ENCODE peak calls at places on chromosomes 6 and 20, in six cellular contexts. G is cardiac fibroblast, P is uterus, U is fibroblast of lung, B is epithelial cell of esophagus, Q is cardiac muscle cell. T is an unnamed sample.

GRCh38 chr20:25306991-25307903 is 59.4 kb downstream of the PYGB start:
- DNase-seq in G (no peak), P (no peak), U (no peak), B (no peak), Q (no peak), T (no peak)

GRCh38 chr20:60365063-60365640 is 406.9 kb downstream of the CDH26 start:
- DNase-seq in G (no peak), P (no peak), U (no peak), B (no peak), Q (peak), T (no peak)

GRCh38 chr6:123849406-123849805 is 45.7 kb downstream of the NKAIN2 start:
- DNase-seq in G (no peak), P (no peak), U (no peak), B (no peak), Q (no peak), T (no peak)

GRCh38 chr6:129686941-129687627 is 22.9 kb downstream of the ARHGAP18 start:
- DNase-seq in G (peak), P (no peak), U (peak), B (peak), Q (no peak), T (peak)

GRCh38 chr6:19369770-19370169 is 467.4 kb upstream of the ID4 start:
- DNase-seq in G (no peak), P (no peak), U (peak), B (no peak), Q (peak), T (peak)

GRCh38 chr6:170295519-170296422 is 4.9 kb upstream of the DLL1 start:
- DNase-seq in G (no peak), P (no peak), U (no peak), B (peak), Q (peak), T (no peak)

GRCh38 chr20:6767536-6768227 is at the start of gene BMP2:
- DNase-seq in G (peak), P (no peak), U (peak), B (peak), Q (peak), T (peak)

GRCh38 chr6:4794140-4794707 is 18.0 kb downstream of the CDYL start:
- DNase-seq in G (peak), P (no peak), U (no peak), B (no peak), Q (no peak), T (no peak)

GRCh38 chr6:26568601-26569432 is 27.9 kb upstream of the ABT1 start:
- DNase-seq in G (peak), P (peak), U (peak), B (peak), Q (peak), T (peak)

GRCh38 chr20:51221791-51222408 is 199.0 kb upstream of the KCNG1 start:
- DNase-seq in G (peak), P (no peak), U (no peak), B (peak), Q (no peak), T (peak)

GRCh38 chr6:117463762-117464665 is 18.5 kb upstream of the DCBLD1 start:
- DNase-seq in G (peak), P (no peak), U (peak), B (peak), Q (no peak), T (peak)

GRCh38 chr20:38833857-38834164 is 28.3 kb downstream of the PPP1R16B start:
- DNase-seq in G (no peak), P (no peak), U (no peak), B (no peak), Q (no peak), T (no peak)

GRCh38 chr20:32353848-32354496 is 4.2 kb upstream of the ASXL1 start:
- DNase-seq in G (no peak), P (no peak), U (no peak), B (no peak), Q (no peak), T (no peak)

GRCh38 chr6:5786321-5787053 is 220.2 kb downstream of the NRN1 start:
- DNase-seq in G (no peak), P (no peak), U (peak), B (peak), Q (no peak), T (no peak)

GRCh38 chr6:17280552-17281090 is 540 bp upstream of the RBM24 start:
- DNase-seq in G (no peak), P (peak), U (peak), B (peak), Q (peak), T (no peak)

GRCh38 chr6:40634429-40634828 is 47.3 kb upstream of the LRFN2 start:
- DNase-seq in G (no peak), P (no peak), U (no peak), B (no peak), Q (no peak), T (no peak)

GRCh38 chr6:169165031-169165430 is 88.6 kb downstream of the THBS2 start:
- DNase-seq in G (no peak), P (no peak), U (peak), B (no peak), Q (no peak), T (no peak)

GRCh38 chr6:152993431-152993830 is 9.1 kb downstream of the MTRF1L start:
- DNase-seq in G (no peak), P (no peak), U (no peak), B (no peak), Q (no peak), T (no peak)

GRCh38 chr6:156068870-156069269 is 613.2 kb upstream of the NOX3 start:
- DNase-seq in G (no peak), P (no peak), U (no peak), B (no peak), Q (no peak), T (no peak)

GRCh38 chr6:161211380-161212035 is 62.4 kb downstream of the AGPAT4 start:
- DNase-seq in G (no peak), P (no peak), U (no peak), B (no peak), Q (no peak), T (no peak)

GRCh38 chr6:38154731-38155130 is 335.2 kb downstream of the ZFAND3 start:
- DNase-seq in G (no peak), P (no peak), U (no peak), B (no peak), Q (no peak), T (no peak)

GRCh38 chr20:4131911-4132310 is 116.6 kb upstream of the RNF24 start:
- DNase-seq in G (no peak), P (no peak), U (no peak), B (no peak), Q (no peak), T (no peak)

GRCh38 chr20:14782731-14783130 is 445.3 kb upstream of the FLRT3 start:
- DNase-seq in G (no peak), P (no peak), U (no peak), B (no peak), Q (no peak), T (no peak)

GRCh38 chr20:14783766-14784165 is 446.4 kb upstream of the FLRT3 start:
- DNase-seq in G (no peak), P (no peak), U (no peak), B (no peak), Q (no peak), T (no peak)

GRCh38 chr20:14790771-14791517 is 453.5 kb upstream of the FLRT3 start:
- DNase-seq in G (peak), P (no peak), U (peak), B (no peak), Q (no peak), T (no peak)

GRCh38 chr20:14780508-14780907 is 443.1 kb upstream of the FLRT3 start:
- DNase-seq in G (no peak), P (no peak), U (no peak), B (peak), Q (no peak), T (no peak)

DNA sequence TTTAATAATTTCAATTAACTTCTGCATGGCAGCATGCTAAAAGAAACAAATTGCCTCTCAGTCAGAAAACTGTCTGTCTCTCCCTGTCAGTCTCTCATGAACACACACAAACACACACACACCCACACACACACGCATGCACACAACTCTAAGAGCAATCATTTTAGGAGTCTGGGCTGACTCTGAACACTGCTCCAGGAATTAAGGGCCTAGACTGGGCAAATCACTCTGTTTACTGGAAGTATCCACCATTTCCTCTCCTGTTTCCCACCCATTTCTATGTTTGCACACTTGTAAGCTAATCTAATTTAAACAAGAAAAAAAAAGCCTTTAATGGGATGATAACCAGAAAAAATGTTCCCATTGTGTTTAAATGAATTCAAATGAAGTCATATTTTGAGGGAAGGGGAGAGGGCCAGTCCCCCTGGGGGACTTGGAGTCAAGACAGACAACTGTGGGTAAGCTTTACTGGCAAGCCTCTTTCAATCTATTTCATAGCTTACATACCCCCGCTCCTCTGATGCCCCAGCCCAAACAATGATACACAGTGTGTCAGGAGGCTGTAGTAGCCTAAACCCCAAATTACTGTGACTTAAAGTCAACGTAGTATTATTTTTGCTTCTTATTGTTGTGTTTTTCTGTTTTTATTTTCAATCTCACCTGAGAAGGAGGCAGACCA is 447.8 kb upstream of the FLRT3 start:
- DNase-seq in G (no peak), P (no peak), U (no peak), B (no peak), Q (no peak), T (no peak)
- TF ChIP-seq CTCF in G (no peak), P (no peak), U (no peak), B (no peak), Q (no peak), T (no peak)

DNA sequence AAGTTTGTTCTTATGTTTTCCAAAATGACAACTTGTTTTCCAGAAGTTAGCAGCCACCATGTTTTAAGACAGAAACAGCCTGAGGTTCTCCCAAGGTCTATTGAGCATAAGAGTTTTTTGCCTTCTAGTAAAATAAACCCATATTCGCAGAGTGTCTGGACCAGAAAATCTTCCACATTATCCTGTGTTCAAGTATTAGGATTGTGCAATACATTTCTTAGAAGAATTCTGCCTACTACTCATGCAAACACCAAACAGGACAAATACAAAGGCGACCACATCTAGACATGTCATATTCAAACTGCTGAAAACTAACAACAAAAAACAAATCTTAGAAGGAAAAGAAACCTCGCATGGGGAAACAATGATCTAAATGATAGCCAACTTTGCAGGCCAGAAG is 145.4 kb upstream of the AHI1 start:
- DNase-seq in G (no peak), P (no peak), U (no peak), B (no peak), Q (no peak), T (no peak)
- H3K4me3 ChIP-seq in G (no peak), P (no peak), U (no peak), B (no peak), Q (no peak), T (no peak)

DNA sequence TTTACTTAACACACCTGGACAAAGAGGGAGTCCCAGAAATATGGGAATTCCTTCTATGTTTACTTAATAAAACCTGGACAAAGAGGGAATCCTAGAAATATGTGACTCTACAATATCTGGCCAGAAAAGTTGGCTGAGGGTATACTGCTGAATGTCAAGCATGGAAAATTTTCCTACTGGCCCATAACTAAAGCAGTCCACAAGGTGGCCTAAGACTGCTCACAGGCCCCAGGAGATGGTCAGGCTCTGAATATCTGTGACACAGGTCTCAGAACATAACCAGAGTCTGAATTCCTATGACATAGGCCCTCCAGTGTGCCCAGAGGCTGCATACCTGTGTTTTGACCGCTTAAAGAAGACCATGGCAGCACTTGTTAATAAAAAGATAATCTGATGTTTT is 578.2 kb upstream of the NRSN1 start:
- DNase-seq in G (no peak), P (no peak), U (no peak), B (peak), Q (peak), T (no peak)
- TF ChIP-seq CTCF in G (no peak), P (no peak), U (no peak), B (peak), Q (no peak), T (no peak)

DNA sequence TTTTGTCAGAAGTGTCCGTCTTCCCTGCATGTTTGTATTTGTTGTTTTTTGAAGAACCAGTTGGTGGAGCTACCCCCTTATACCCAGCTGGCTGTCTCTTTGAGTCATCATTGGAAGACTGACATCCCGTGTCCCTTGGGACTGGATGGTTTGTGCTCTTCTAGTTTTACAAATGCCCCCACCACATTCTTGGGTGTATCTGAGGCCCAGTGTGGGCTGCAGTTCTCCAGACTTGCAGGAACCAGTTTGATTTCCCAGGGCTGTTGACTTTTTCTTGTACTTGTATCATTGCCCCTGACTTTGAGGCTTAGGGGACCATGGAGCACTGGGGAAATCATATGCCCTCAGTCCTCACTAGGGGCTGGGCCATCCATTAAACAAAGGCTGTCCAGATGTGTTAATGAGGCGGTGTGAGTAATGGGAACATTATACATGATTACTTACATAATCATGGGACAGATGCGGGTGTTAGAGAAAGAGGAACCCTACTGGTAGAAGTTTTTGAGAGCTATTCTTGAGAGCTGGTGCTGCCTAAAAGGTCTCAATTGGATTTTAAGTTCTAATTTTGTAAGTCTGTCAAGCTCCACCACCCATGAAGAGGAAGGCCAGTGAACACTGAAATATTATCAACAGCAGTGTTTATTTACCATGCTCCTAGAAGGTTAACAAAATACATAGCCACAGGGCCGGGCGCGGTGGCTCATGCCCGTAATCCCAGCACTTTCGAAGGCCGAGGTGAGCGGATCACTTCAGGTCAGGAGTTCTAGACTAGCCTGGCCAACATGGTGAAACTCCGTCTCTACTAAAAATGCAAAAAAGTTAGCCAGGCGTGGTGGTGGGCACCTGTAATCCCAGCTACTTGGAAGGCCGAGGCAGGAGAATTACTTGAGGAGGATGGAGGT is 8.5 kb downstream of the JARID2 start:
- DNase-seq in G (peak), P (no peak), U (no peak), B (peak), Q (no peak), T (no peak)
- H3K4me3 ChIP-seq in G (no peak), P (no peak), U (no peak), B (no peak), Q (no peak), T (no peak)

GRCh38 chr6:54018722-54019121 is 92.5 kb upstream of the MLIP start:
- DNase-seq in G (no peak), P (no peak), U (no peak), B (no peak), Q (peak), T (no peak)
- TF ChIP-seq CTCF in G (no peak), P (no peak), U (no peak), B (no peak), Q (no peak), T (no peak)

DNA sequence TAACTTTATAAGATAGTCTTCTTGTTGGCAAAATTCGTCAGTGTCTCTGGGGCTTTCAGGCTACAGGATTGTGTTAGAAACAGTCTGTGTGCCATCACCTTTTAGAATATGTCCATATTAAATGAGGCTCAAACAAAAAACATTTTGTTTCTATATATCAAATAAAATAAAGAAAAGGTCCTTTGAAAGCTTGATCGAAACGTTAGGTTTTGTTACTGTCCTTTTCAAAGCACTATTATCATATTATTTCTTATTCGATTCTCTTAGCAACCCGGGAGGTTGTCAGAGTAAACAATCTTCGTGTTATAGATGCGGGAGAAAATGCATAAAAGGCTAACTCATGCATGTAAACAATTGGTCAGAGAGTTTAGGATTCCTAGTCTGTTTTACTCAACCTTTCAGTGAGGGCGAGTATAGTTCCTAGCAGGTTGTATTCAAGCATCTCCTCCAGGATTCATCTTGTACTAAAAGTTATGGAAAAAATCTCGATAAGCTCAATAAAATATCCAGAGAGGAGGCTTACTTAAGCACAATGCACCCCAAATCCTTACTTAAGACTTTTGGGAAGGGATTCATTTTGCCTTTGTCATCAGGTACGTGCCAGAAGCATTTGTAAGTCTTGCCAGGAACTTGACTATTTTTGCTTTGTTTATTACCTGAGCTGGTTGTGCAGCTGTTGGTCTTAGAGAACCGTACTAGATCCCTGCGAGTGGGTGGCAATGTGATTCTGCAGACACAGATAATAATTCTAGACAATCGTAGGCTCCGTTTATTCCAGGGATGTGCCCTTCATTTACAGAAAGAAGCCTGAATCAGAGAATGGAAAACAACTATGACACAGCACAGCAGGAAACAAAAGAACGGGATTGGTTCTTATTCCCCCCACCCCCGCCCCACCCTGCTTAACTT is 159.6 kb upstream of the ZNF217 start:
- DNase-seq in G (no peak), P (no peak), U (peak), B (peak), Q (no peak), T (no peak)
- H3K4me3 ChIP-seq in G (no peak), P (no peak), U (no peak), B (peak), Q (no peak), T (no peak)

GRCh38 chr6:101741474-101742171 is 348.1 kb downstream of the GRIK2 start:
- DNase-seq in G (no peak), P (no peak), U (peak), B (no peak), Q (no peak), T (no peak)
- TF ChIP-seq CTCF in G (no peak), P (no peak), U (no peak), B (no peak), Q (no peak), T (no peak)

GRCh38 chr6:10151144-10151915 is 263.5 kb downstream of the TFAP2A start:
- DNase-seq in G (no peak), P (no peak), U (peak), B (peak), Q (no peak), T (no peak)

GRCh38 chr6:10144772-10145171 is 270.1 kb downstream of the TFAP2A start:
- DNase-seq in G (no peak), P (no peak), U (no peak), B (peak), Q (no peak), T (no peak)

GRCh38 chr6:10149603-10150002 is 265.3 kb downstream of the TFAP2A start:
- DNase-seq in G (no peak), P (no peak), U (no peak), B (no peak), Q (no peak), T (no peak)

GRCh38 chr6:10141756-10142443 is 273.0 kb downstream of the TFAP2A start:
- DNase-seq in G (no peak), P (no peak), U (no peak), B (peak), Q (no peak), T (no peak)

DNA sequence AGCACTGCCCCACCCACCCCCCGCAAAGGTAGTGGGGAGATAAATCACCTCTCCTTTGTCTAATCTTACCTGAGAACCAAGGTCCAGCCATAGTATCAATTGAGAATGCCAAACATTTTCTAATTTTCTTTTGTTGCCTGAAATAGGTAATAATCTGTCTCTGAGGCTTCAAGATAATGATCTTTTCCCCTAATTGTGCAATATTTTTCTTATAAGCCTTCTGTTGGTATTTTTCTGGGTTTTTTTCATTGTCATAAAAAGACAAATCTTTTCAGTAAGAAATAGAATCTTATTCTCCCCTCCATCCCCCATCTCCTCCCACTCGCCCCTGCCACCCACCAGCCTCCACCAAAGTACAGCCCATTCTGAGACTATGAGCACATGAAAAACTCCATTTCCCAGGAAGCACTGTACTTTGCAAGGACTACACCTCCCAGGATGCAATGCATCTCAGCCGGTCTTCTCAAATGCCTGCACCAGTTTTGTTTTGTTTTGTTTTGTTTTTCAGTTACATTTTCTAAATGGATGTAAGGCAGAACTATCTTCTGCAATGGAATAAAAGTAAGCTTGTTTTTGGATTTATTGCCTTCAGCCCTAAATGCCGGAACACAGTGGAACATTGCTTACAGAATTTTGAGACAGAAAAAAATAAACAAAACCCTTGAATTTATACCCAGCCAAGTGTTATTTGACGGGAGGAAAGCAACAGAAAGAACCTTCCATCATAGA is 268.0 kb downstream of the TFAP2A start:
- DNase-seq in G (peak), P (no peak), U (peak), B (peak), Q (peak), T (peak)
- H3K4me3 ChIP-seq in G (peak), P (no peak), U (peak), B (peak), Q (peak), T (peak)